ENCODE peak calls at places on chromosomes 5 and 9, in seven cellular contexts. N, V, M, A, T, O and H are unnamed samples. For H3K4me1, the result is how much of the 10 kb centered on the place peaks cover.

GRCh38 chr5:74035521-74035937 is 409.5 kb downstream of the ARHGEF28 start:
- DNase-seq in N (no peak), V (peak), M (peak), A (no peak), T (peak), O (peak), H (peak)

GRCh38 chr9:122127396-122127798 is 32.2 kb downstream of the NDUFA8 start:
- DNase-seq in N (no peak), V (no peak), M (no peak), A (no peak), T (no peak), O (peak), H (no peak)

GRCh38 chr5:16806691-16807433 is 129.2 kb downstream of the MYO10 start:
- DNase-seq in N (no peak), V (no peak), M (no peak), A (no peak), T (no peak), O (no peak), H (no peak)

GRCh38 chr5:33792559-33792958 is 99.2 kb downstream of the ADAMTS12 start:
- DNase-seq in N (no peak), V (no peak), M (no peak), A (no peak), T (no peak), O (no peak), H (no peak)

GRCh38 chr9:72984150-72984947 is 31.5 kb upstream of the ALDH1A1 start:
- DNase-seq in N (no peak), V (no peak), M (no peak), A (no peak), T (no peak), O (no peak), H (no peak)

GRCh38 chr9:38024036-38024681 is 44.9 kb downstream of the SHB start:
- DNase-seq in N (no peak), V (peak), M (no peak), A (peak), T (no peak), O (peak), H (peak)

GRCh38 chr5:115634343-115635132 is 8.7 kb upstream of the TMED7 start:
- DNase-seq in N (peak), V (peak), M (peak), A (peak), T (peak), O (peak), H (peak)

GRCh38 chr5:75720882-75721281 is 3.6 kb upstream of the POC5 start:
- DNase-seq in N (no peak), V (no peak), M (no peak), A (no peak), T (no peak), O (no peak), H (no peak)

GRCh38 chr9:135885100-135885853 is 22.1 kb downstream of the CAMSAP1 start:
- DNase-seq in N (no peak), V (no peak), M (no peak), A (no peak), T (peak), O (no peak), H (no peak)

GRCh38 chr5:177470759-177471536 is 2.5 kb downstream of the DBN1 start:
- DNase-seq in N (no peak), V (no peak), M (no peak), A (no peak), T (peak), O (peak), H (no peak)

GRCh38 chr9:15935661-15936315 is 382.9 kb downstream of the CCDC171 start:
- DNase-seq in N (no peak), V (no peak), M (no peak), A (no peak), T (no peak), O (no peak), H (no peak)

GRCh38 chr9:84949258-84949657 is 279.7 kb downstream of the NTRK2 start:
- DNase-seq in N (no peak), V (no peak), M (no peak), A (no peak), T (no peak), O (no peak), H (no peak)

GRCh38 chr5:54844905-54845566 is 140.4 kb downstream of the ESM1 start:
- DNase-seq in N (no peak), V (no peak), M (no peak), A (peak), T (peak), O (no peak), H (no peak)

GRCh38 chr9:126126012-126126411 is 200.6 kb upstream of the MVB12B start:
- DNase-seq in N (no peak), V (no peak), M (no peak), A (no peak), T (no peak), O (peak), H (no peak)

GRCh38 chr9:126335837-126336236 is 9.2 kb downstream of the MVB12B start:
- DNase-seq in N (no peak), V (no peak), M (no peak), A (peak), T (no peak), O (no peak), H (no peak)

DNA sequence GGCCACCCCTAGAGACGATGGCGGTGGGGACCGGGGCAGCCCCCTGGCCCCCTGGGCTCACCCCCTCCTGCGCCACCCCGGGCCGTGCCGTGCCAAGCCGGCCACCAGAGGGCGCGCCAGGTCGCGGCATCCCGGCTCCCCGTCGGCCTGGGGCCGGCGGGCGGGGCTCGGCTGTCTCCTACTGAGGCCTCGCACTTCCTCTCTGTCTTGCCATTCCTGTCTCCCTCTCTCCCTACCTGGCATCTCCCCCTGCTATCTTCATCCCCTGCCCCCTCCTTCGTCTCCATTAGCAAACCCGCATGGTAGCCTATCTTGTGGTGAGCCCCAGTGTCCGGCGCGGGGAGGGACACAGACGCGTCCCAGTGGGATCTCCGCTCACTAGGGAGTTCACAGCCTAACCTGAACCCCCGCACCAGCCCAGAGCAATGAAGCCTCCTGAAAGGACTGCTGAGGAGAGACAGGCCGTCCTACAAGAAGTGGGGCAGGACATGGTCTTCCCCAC is 29.8 kb upstream of the FABP6 start:
- DNase-seq in N (peak), V (peak), M (peak), A (peak), T (peak), O (peak), H (peak)
- H3K4me3 ChIP-seq in N (peak), V (peak), M (peak), A (peak), T (peak), O (no peak), H (peak)

GRCh38 chr5:149583394-149583793 is 2.1 kb downstream of the ARHGEF37 start:
- DNase-seq in N (no peak), V (peak), M (no peak), A (no peak), T (peak), O (no peak), H (no peak)
- H3K4me1 ChIP-seq in N (under half), V (under half), M (under half), A (under half), T (under half), O (under half), H (under half)

GRCh38 chr5:88732862-88733261 is 150.1 kb downstream of the MEF2C start:
- DNase-seq in N (no peak), V (no peak), M (no peak), A (peak), T (no peak), O (no peak), H (no peak)
- H3K4me3 ChIP-seq in N (no peak), V (no peak), M (no peak), A (no peak), T (no peak), O (no peak), H (no peak)

GRCh38 chr5:18395126-18396110 is 761.2 kb downstream of the TAF11L14 start:
- DNase-seq in N (no peak), V (no peak), M (no peak), A (peak), T (no peak), O (no peak), H (no peak)

GRCh38 chr5:18397393-18397792 is 763.1 kb downstream of the TAF11L14 start:
- DNase-seq in N (no peak), V (no peak), M (no peak), A (no peak), T (no peak), O (no peak), H (no peak)

GRCh38 chr5:18393546-18393945 is 759.3 kb downstream of the TAF11L14 start:
- DNase-seq in N (no peak), V (no peak), M (no peak), A (no peak), T (no peak), O (peak), H (no peak)

DNA sequence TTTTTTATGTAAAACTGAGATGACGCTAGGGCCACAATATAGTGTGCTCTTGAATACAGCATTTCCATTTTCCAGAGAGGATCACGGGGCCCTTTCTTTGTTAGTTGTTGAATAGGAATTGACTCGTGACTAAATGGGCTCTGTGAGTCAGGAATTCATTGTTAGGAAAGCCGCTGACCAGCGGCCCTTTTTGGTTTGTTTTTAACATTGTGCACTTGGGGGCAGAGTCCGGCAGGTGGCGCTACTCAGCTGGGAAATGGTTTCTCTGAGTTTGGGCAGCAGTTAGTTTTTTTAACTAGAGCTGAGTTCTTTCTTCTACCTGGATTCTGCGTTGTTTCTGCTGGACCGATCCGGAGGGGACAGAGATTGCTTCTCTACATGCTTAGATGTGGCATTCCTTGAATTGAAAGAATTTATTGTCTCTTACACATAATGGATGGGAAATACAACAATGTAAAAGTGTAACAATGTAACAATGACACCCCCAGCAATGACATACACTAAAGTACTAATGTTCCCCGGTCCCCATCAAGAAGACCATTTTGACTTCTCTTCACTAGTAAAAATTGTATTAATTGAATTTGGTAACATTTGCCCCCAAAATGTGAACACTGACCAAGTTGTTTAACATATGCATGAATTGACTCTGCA is 760.0 kb downstream of the TAF11L14 start:
- DNase-seq in N (no peak), V (peak), M (peak), A (peak), T (peak), O (peak), H (peak)
- H3K4me1 ChIP-seq in N (under half), V (under half), M (under half), A (under half), T (under half), O (under half), H (under half)

DNA sequence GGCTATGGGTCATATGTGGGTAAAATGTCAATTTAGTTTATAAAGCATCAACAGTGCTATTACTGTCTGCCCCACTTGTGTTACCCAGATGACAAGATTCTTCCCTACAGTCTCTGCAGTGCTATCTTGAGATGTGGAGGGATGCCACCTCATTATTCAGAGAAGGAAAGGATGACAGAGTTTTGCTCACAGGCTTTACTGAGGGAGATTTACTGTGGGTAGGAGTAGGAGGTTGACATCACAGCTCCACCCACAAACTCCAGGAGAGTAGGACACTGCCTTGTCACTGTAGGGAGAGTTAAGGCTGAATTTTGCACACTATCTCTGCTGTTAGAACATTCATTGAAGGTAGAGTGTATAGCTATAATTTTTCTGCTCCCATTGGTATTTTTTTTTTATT is 359.2 kb downstream of the HTR1A start:
- DNase-seq in N (no peak), V (no peak), M (no peak), A (no peak), T (no peak), O (no peak), H (no peak)
- H3K4me3 ChIP-seq in N (no peak), V (no peak), M (no peak), A (no peak), T (no peak), O (no peak), H (no peak)

DNA sequence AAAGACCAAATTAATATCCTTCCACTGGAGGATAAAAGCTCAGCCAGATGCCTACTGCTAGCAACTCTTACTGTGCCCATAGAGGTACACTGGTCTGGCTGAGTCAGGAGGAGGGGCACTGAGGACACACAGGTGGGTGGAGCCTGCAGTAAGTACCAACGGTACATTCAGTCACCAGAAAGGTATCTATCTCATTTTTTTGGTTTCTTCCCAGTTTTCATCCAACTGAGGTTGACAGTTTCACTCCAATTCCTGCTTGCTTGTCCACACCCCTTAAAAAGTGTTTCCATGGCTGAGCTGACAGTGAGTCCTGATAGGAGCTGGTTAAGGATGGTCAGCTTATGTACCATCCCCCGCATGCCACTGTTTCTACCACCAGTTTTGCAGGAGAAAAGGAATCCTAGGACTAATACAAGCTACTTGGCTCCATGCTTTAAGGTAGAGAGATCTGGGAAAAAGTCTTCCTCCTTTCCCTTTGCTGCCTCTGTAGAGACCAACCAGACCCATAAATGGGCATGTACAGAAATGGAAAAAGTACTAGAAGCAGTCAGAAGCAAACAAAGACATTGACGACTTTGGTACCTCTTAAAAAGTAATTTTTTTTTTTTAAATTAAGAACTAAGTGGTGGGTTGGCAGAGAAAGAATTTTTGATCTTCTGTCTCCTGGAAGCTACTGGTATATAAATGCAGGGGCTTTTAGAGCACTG is 3.2 kb downstream of the ELL2 start:
- DNase-seq in N (no peak), V (no peak), M (no peak), A (no peak), T (peak), O (no peak), H (no peak)
- H3K4me1 ChIP-seq in N (under half), V (under half), M (under half), A (under half), T (half or more), O (under half), H (under half)

GRCh38 chr5:10232386-10232785 is 17.3 kb downstream of the ATPSCKMT start:
- DNase-seq in N (no peak), V (no peak), M (no peak), A (no peak), T (no peak), O (no peak), H (no peak)
- H3K4me3 ChIP-seq in N (no peak), V (no peak), M (no peak), A (no peak), T (no peak), O (no peak), H (no peak)

DNA sequence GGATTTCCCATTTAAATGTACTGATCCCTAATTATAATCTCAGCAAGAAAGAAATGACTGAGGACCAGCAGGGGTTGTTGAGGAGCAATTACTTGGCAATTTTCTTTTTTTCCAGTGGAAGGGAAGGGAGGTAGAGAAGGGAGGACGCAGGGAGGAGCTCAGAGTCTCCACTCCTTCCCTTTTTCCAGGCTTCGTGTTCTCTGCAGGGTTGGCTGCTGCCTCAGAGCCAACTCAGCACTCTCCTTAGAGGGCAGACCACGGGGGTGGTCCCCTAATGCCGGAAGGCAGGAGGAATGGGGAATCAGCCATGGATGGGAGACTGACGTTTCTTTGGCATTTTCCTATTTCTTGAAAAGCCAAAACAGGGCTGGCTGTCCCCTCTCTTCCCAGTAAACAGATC is 39.5 kb upstream of the LCP2 start:
- DNase-seq in N (no peak), V (peak), M (no peak), A (peak), T (no peak), O (no peak), H (no peak)
- H3K4me1 ChIP-seq in N (under half), V (under half), M (under half), A (half or more), T (under half), O (under half), H (under half)